ENCODE peak calls at places on chromosomes 11 and 22, in eight cellular contexts. One of them, this sample, is unnamed.

GRCh38 chr11:133840479-133840941 is 4.8 kb downstream of the SPATA19 start:
- DNase-seq in HCT116: no peak
- DNase-seq in A549: no peak
- DNase-seq in endothelial cell of umbilical vein: no peak
- DNase-seq in K562: no peak
- DNase-seq in H1: no peak
- DNase-seq in GM12878: no peak
- DNase-seq in HepG2: no peak
- DNase-seq in this sample: no peak

GRCh38 chr11:82719316-82719715 is 14.3 kb downstream of the FAM181B start:
- DNase-seq in HCT116: no peak
- DNase-seq in A549: no peak
- DNase-seq in endothelial cell of umbilical vein: no peak
- DNase-seq in K562: no peak
- DNase-seq in H1: no peak
- DNase-seq in GM12878: no peak
- DNase-seq in HepG2: no peak
- DNase-seq in this sample: no peak

GRCh38 chr22:47793304-47794101 is 1031.1 kb downstream of the TBC1D22A start:
- DNase-seq in HCT116: no peak
- DNase-seq in A549: no peak
- DNase-seq in endothelial cell of umbilical vein: no peak
- DNase-seq in K562: no peak
- DNase-seq in H1: no peak
- DNase-seq in GM12878: no peak
- DNase-seq in HepG2: no peak
- DNase-seq in this sample: no peak

GRCh38 chr11:65611028-65611757 is 2.8 kb downstream of the MAP3K11 start:
- DNase-seq in HCT116: no peak
- DNase-seq in A549: no peak
- DNase-seq in endothelial cell of umbilical vein: peak; percentile 90
- DNase-seq in K562: no peak
- DNase-seq in H1: no peak
- DNase-seq in GM12878: no peak
- DNase-seq in HepG2: no peak
- DNase-seq in this sample: peak; percentile 68

GRCh38 chr22:23180893-23181762 is 819 bp downstream of the BCR start:
- DNase-seq in HCT116: no peak
- DNase-seq in A549: no peak
- DNase-seq in endothelial cell of umbilical vein: peak; percentile 28
- DNase-seq in K562: peak; percentile 87
- DNase-seq in H1: no peak
- DNase-seq in GM12878: no peak
- DNase-seq in HepG2: no peak
- DNase-seq in this sample: peak; percentile 40

GRCh38 chr11:65646921-65647701 is 9.2 kb downstream of the SIPA1 start:
- DNase-seq in HCT116: no peak
- DNase-seq in A549: peak; percentile 67
- DNase-seq in endothelial cell of umbilical vein: peak; percentile 66
- DNase-seq in K562: no peak
- DNase-seq in H1: no peak
- DNase-seq in GM12878: no peak
- DNase-seq in HepG2: no peak
- DNase-seq in this sample: no peak

GRCh38 chr11:27213232-27213660 is 149.8 kb downstream of the CCDC34 start:
- DNase-seq in HCT116: no peak
- DNase-seq in A549: no peak
- DNase-seq in endothelial cell of umbilical vein: peak; percentile 48
- DNase-seq in K562: no peak
- DNase-seq in H1: no peak
- DNase-seq in GM12878: peak; percentile 17
- DNase-seq in HepG2: no peak
- DNase-seq in this sample: no peak

GRCh38 chr22:18100781-18101180 is 9.8 kb upstream of the TUBA8 start:
- DNase-seq in HCT116: no peak
- DNase-seq in A549: no peak
- DNase-seq in endothelial cell of umbilical vein: no peak
- DNase-seq in K562: no peak
- DNase-seq in H1: no peak
- DNase-seq in GM12878: no peak
- DNase-seq in HepG2: no peak
- DNase-seq in this sample: no peak

GRCh38 chr11:43983221-43983795 is 40.9 kb downstream of the C11orf96 start:
- DNase-seq in HCT116: no peak
- DNase-seq in A549: peak; percentile 28
- DNase-seq in endothelial cell of umbilical vein: no peak
- DNase-seq in K562: no peak
- DNase-seq in H1: no peak
- DNase-seq in GM12878: no peak
- DNase-seq in HepG2: no peak
- DNase-seq in this sample: no peak

GRCh38 chr11:17479284-17480214 is 2.9 kb upstream of the ABCC8 start:
- DNase-seq in HCT116: peak; percentile 49
- DNase-seq in A549: peak; percentile 58
- DNase-seq in endothelial cell of umbilical vein: peak; percentile 10
- DNase-seq in K562: peak; percentile 39
- DNase-seq in H1: peak; percentile 25
- DNase-seq in GM12878: no peak
- DNase-seq in HepG2: no peak
- DNase-seq in this sample: no peak

GRCh38 chr11:1541474-1542204 is 30.4 kb downstream of the DUSP8 start:
- DNase-seq in HCT116: no peak
- DNase-seq in A549: no peak
- DNase-seq in endothelial cell of umbilical vein: no peak
- DNase-seq in K562: no peak
- DNase-seq in H1: no peak
- DNase-seq in GM12878: no peak
- DNase-seq in HepG2: peak; percentile 45
- DNase-seq in this sample: no peak

GRCh38 chr11:26947904-26948639 is 45.8 kb upstream of the FIBIN start:
- DNase-seq in HCT116: no peak
- DNase-seq in A549: no peak
- DNase-seq in endothelial cell of umbilical vein: no peak
- DNase-seq in K562: no peak
- DNase-seq in H1: no peak
- DNase-seq in GM12878: no peak
- DNase-seq in HepG2: no peak
- DNase-seq in this sample: no peak

GRCh38 chr11:101929516-101929915 is 13.2 kb upstream of the ANGPTL5 start:
- DNase-seq in HCT116: no peak
- DNase-seq in A549: no peak
- DNase-seq in endothelial cell of umbilical vein: no peak
- DNase-seq in K562: no peak
- DNase-seq in H1: no peak
- DNase-seq in GM12878: no peak
- DNase-seq in HepG2: peak; percentile 58
- DNase-seq in this sample: no peak

GRCh38 chr11:13283636-13284035 is 6.0 kb downstream of the BMAL1 start:
- DNase-seq in HCT116: no peak
- DNase-seq in A549: no peak
- DNase-seq in endothelial cell of umbilical vein: no peak
- DNase-seq in K562: no peak
- DNase-seq in H1: peak; percentile 49
- DNase-seq in GM12878: no peak
- DNase-seq in HepG2: no peak
- DNase-seq in this sample: no peak

GRCh38 chr11:64323373-64323772 is 5.5 kb downstream of the PRDX5 start:
- DNase-seq in HCT116: no peak
- DNase-seq in A549: no peak
- DNase-seq in endothelial cell of umbilical vein: no peak
- DNase-seq in K562: no peak
- DNase-seq in H1: no peak
- DNase-seq in GM12878: no peak
- DNase-seq in HepG2: no peak
- DNase-seq in this sample: no peak

GRCh38 chr11:88474655-88475054 is 137.1 kb upstream of the CTSC start:
- DNase-seq in HCT116: no peak
- DNase-seq in A549: no peak
- DNase-seq in endothelial cell of umbilical vein: no peak
- DNase-seq in K562: no peak
- DNase-seq in H1: no peak
- DNase-seq in GM12878: no peak
- DNase-seq in HepG2: no peak
- DNase-seq in this sample: peak; percentile 55

DNA sequence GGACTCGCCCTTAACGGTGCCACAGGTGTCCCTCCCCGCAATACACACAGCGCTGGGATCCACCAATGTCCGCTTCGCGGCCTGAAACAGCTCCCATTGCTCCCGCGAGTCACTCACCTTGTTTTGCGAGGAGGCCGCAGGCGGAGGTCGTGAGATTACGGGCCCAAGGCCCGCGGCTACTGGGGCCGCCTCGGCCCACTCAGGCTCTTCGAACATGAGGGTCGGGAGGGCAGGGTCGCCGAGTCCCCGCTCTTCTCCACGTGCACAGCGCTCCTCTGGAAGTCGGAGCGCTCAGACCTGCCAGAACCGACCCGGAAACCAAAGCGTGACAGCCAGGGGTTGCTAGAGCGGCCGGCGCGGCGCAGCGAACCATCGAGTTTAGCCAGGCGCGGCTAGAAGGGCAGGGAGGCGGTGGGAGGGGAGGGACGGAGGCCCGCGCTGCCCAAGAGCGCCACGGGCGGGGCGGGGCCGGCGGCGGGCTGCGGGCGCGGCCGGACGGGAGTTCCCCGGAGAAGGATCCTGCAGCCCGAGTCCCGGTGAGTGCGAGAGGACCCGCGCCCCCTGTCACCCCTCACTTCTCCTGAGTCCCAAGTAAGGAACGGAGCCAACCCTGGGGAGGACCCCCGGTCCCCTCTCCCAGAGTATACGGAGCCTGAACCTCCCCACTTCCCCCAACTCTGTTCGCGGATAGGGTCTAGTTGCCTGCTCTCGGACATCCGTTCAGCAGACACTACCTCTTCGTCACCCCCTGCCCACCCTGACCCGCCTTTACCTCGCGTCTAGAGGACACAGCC is at the start of the genes ILK and RRP8:
- DNase-seq in HCT116: peak; percentile 68
- DNase-seq in A549: peak; percentile 92
- DNase-seq in endothelial cell of umbilical vein: peak; percentile 93
- DNase-seq in K562: peak; percentile 95
- DNase-seq in H1: no peak
- DNase-seq in GM12878: peak; percentile 59
- DNase-seq in HepG2: peak; percentile 79
- DNase-seq in this sample: peak; percentile 94
- TF ChIP-seq CTCF in HCT116: no peak
- TF ChIP-seq CTCF in A549: no peak
- TF ChIP-seq CTCF in endothelial cell of umbilical vein: no peak
- TF ChIP-seq CTCF in K562: no peak
- TF ChIP-seq CTCF in H1: no peak
- TF ChIP-seq CTCF in GM12878: no peak
- TF ChIP-seq CTCF in HepG2: peak; percentile 56
- TF ChIP-seq CTCF in this sample: no peak

GRCh38 chr11:80505771-80506170 is 1064.9 kb upstream of the TENM4 start:
- DNase-seq in HCT116: no peak
- DNase-seq in A549: no peak
- DNase-seq in endothelial cell of umbilical vein: no peak
- DNase-seq in K562: no peak
- DNase-seq in H1: no peak
- DNase-seq in GM12878: no peak
- DNase-seq in HepG2: no peak
- DNase-seq in this sample: no peak
- TF ChIP-seq POLR2A in HCT116: no peak
- TF ChIP-seq POLR2A in A549: no peak
- TF ChIP-seq POLR2A in endothelial cell of umbilical vein: no peak
- TF ChIP-seq POLR2A in K562: no peak
- TF ChIP-seq POLR2A in H1: no peak
- TF ChIP-seq POLR2A in GM12878: no peak
- TF ChIP-seq POLR2A in HepG2: no peak
- TF ChIP-seq POLR2A in this sample: no peak

DNA sequence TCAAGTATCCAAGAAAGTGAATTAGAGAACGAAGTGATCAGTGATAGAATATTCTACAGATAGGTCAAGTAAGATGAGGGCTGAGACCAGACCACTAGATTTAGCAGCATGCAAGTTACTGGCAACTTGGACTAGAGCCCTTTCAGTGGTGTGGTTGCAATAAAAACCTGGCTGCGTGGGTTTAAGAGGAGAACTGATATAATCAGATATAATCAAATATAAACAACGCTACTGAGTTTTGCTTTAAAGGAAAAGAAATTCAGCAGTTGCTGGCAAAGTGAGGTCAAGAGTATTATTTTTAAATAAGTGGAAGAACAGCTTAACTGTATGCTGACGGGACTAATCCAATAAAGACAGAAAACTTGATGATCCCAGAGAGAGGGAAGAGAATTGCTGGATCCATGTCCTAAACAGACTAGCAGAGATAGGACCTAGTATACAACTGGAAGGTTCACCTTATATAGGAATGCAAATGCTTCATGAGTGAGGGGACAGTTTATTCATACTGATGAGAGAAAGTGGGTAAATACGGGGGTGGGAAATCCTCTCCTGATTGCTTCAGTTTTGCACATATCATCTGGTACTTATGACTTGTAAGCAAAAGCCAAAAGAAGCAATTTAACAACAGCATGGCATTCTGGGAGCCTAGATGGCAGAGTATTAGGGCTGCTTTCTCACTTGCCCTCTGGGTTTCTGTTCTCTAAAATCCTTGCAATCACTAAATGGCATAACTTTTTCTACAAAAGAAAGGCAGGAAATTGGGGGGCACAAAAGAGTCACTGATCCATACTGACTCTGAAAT is 146.2 kb downstream of the RBFOX2 start:
- DNase-seq in HCT116: no peak
- DNase-seq in A549: no peak
- DNase-seq in endothelial cell of umbilical vein: peak; percentile 47
- DNase-seq in K562: no peak
- DNase-seq in H1: no peak
- DNase-seq in GM12878: no peak
- DNase-seq in HepG2: no peak
- DNase-seq in this sample: no peak
- TF ChIP-seq MAX in HCT116: no peak
- TF ChIP-seq MAX in A549: no peak
- TF ChIP-seq MAX in endothelial cell of umbilical vein: no peak
- TF ChIP-seq MAX in K562: no peak
- TF ChIP-seq MAX in H1: no peak
- TF ChIP-seq MAX in GM12878: no peak
- TF ChIP-seq MAX in HepG2: no peak
- TF ChIP-seq MAX in this sample: no peak

GRCh38 chr11:116190206-116190605 is 582.6 kb downstream of the BUD13 start:
- DNase-seq in HCT116: no peak
- DNase-seq in A549: no peak
- DNase-seq in endothelial cell of umbilical vein: no peak
- DNase-seq in K562: no peak
- DNase-seq in H1: no peak
- DNase-seq in GM12878: no peak
- DNase-seq in HepG2: no peak
- DNase-seq in this sample: no peak

GRCh38 chr11:116188350-116188749 is 584.4 kb downstream of the BUD13 start:
- DNase-seq in HCT116: no peak
- DNase-seq in A549: no peak
- DNase-seq in endothelial cell of umbilical vein: no peak
- DNase-seq in K562: no peak
- DNase-seq in H1: no peak
- DNase-seq in GM12878: no peak
- DNase-seq in HepG2: no peak
- DNase-seq in this sample: no peak

GRCh38 chr11:116190861-116191260 is 581.9 kb downstream of the BUD13 start:
- DNase-seq in HCT116: no peak
- DNase-seq in A549: no peak
- DNase-seq in endothelial cell of umbilical vein: no peak
- DNase-seq in K562: no peak
- DNase-seq in H1: no peak
- DNase-seq in GM12878: no peak
- DNase-seq in HepG2: no peak
- DNase-seq in this sample: no peak

GRCh38 chr11:116187026-116187425 is 585.8 kb downstream of the BUD13 start:
- DNase-seq in HCT116: no peak
- DNase-seq in A549: no peak
- DNase-seq in endothelial cell of umbilical vein: no peak
- DNase-seq in K562: no peak
- DNase-seq in H1: no peak
- DNase-seq in GM12878: no peak
- DNase-seq in HepG2: no peak
- DNase-seq in this sample: no peak

GRCh38 chr11:116189378-116190170 is 583.2 kb downstream of the BUD13 start:
- DNase-seq in HCT116: no peak
- DNase-seq in A549: no peak
- DNase-seq in endothelial cell of umbilical vein: no peak
- DNase-seq in K562: no peak
- DNase-seq in H1: no peak
- DNase-seq in GM12878: no peak
- DNase-seq in HepG2: no peak
- DNase-seq in this sample: no peak
- TF ChIP-seq CTCF in HCT116: no peak
- TF ChIP-seq CTCF in A549: no peak
- TF ChIP-seq CTCF in endothelial cell of umbilical vein: no peak
- TF ChIP-seq CTCF in K562: no peak
- TF ChIP-seq CTCF in H1: no peak
- TF ChIP-seq CTCF in GM12878: no peak
- TF ChIP-seq CTCF in HepG2: no peak
- TF ChIP-seq CTCF in this sample: no peak